ENCODE peak calls at places on chromosomes 13 and 19, in nine cellular contexts. One of them, this sample, is unnamed.

GRCh38 chr19:10390652-10391286 is 10.4 kb upstream of the TYK2 start:
- DNase-seq in stimulated activated CD4-positive, alpha-beta T cell treated with anti-CD3 and anti-CD28 coated beads, Interleukin-12 subunit alpha, Interleukin-12 subunit beta, amount 100 ng/mL, for 24 hours: no peak
- DNase-seq in psoas muscle: peak; percentile 57
- DNase-seq in pancreas: peak; percentile 70
- DNase-seq in activated B cell treated with CpG ODN at 0.5 μM for 24 hours: peak; percentile 48
- DNase-seq in T-cell: peak; percentile 56
- DNase-seq in choroid plexus epithelial cell: peak; percentile 84
- DNase-seq in activated CD4-positive, alpha-beta T cell treated with anti-CD3 and anti-CD28 coated beads for 4 hours: peak; percentile 76
- DNase-seq in G401: peak; percentile 71
- DNase-seq in this sample: peak; percentile 47

GRCh38 chr13:34886987-34887386 is 55.1 kb upstream of the NBEA start:
- DNase-seq in G401: no peak
- DNase-seq in psoas muscle: no peak
- DNase-seq in T-cell: no peak
- DNase-seq in stimulated activated CD4-positive, alpha-beta T cell treated with anti-CD3 and anti-CD28 coated beads, Interleukin-12 subunit alpha, Interleukin-12 subunit beta, amount 100 ng/mL, for 24 hours: no peak
- DNase-seq in activated CD4-positive, alpha-beta T cell treated with anti-CD3 and anti-CD28 coated beads for 4 hours: no peak
- DNase-seq in choroid plexus epithelial cell: no peak
- DNase-seq in pancreas: no peak
- DNase-seq in activated B cell treated with CpG ODN at 0.5 μM for 24 hours: no peak
- DNase-seq in this sample: no peak

GRCh38 chr19:30719991-30720329 is 347.8 kb downstream of the ZNF536 start:
- DNase-seq in choroid plexus epithelial cell: no peak
- DNase-seq in activated CD4-positive, alpha-beta T cell treated with anti-CD3 and anti-CD28 coated beads for 4 hours: no peak
- DNase-seq in psoas muscle: no peak
- DNase-seq in activated B cell treated with CpG ODN at 0.5 μM for 24 hours: no peak
- DNase-seq in G401: no peak
- DNase-seq in stimulated activated CD4-positive, alpha-beta T cell treated with anti-CD3 and anti-CD28 coated beads, Interleukin-12 subunit alpha, Interleukin-12 subunit beta, amount 100 ng/mL, for 24 hours: no peak
- DNase-seq in pancreas: no peak
- DNase-seq in T-cell: no peak
- DNase-seq in this sample: no peak

GRCh38 chr13:32299893-32300292 is 15.3 kb downstream of the ZAR1L start:
- DNase-seq in activated CD4-positive, alpha-beta T cell treated with anti-CD3 and anti-CD28 coated beads for 4 hours: no peak
- DNase-seq in G401: no peak
- DNase-seq in psoas muscle: no peak
- DNase-seq in activated B cell treated with CpG ODN at 0.5 μM for 24 hours: no peak
- DNase-seq in T-cell: no peak
- DNase-seq in choroid plexus epithelial cell: no peak
- DNase-seq in stimulated activated CD4-positive, alpha-beta T cell treated with anti-CD3 and anti-CD28 coated beads, Interleukin-12 subunit alpha, Interleukin-12 subunit beta, amount 100 ng/mL, for 24 hours: no peak
- DNase-seq in pancreas: no peak
- DNase-seq in this sample: no peak

GRCh38 chr13:54511356-54511755 is 1482.7 kb downstream of the OLFM4 start:
- DNase-seq in choroid plexus epithelial cell: no peak
- DNase-seq in activated CD4-positive, alpha-beta T cell treated with anti-CD3 and anti-CD28 coated beads for 4 hours: no peak
- DNase-seq in stimulated activated CD4-positive, alpha-beta T cell treated with anti-CD3 and anti-CD28 coated beads, Interleukin-12 subunit alpha, Interleukin-12 subunit beta, amount 100 ng/mL, for 24 hours: no peak
- DNase-seq in pancreas: no peak
- DNase-seq in T-cell: no peak
- DNase-seq in psoas muscle: no peak
- DNase-seq in activated B cell treated with CpG ODN at 0.5 μM for 24 hours: no peak
- DNase-seq in G401: no peak
- DNase-seq in this sample: no peak

GRCh38 chr13:75870397-75870801 is 234.3 kb downstream of the LMO7 start:
- DNase-seq in stimulated activated CD4-positive, alpha-beta T cell treated with anti-CD3 and anti-CD28 coated beads, Interleukin-12 subunit alpha, Interleukin-12 subunit beta, amount 100 ng/mL, for 24 hours: peak; percentile 2
- DNase-seq in activated CD4-positive, alpha-beta T cell treated with anti-CD3 and anti-CD28 coated beads for 4 hours: peak; percentile 3
- DNase-seq in activated B cell treated with CpG ODN at 0.5 μM for 24 hours: no peak
- DNase-seq in psoas muscle: no peak
- DNase-seq in G401: peak; percentile 34
- DNase-seq in T-cell: no peak
- DNase-seq in choroid plexus epithelial cell: peak; percentile 32
- DNase-seq in pancreas: no peak
- DNase-seq in this sample: no peak

GRCh38 chr19:2424686-2425621 is 2.4 kb downstream of the TIMM13 start:
- DNase-seq in psoas muscle: peak; percentile 70
- DNase-seq in choroid plexus epithelial cell: peak; percentile 83
- DNase-seq in activated CD4-positive, alpha-beta T cell treated with anti-CD3 and anti-CD28 coated beads for 4 hours: no peak
- DNase-seq in stimulated activated CD4-positive, alpha-beta T cell treated with anti-CD3 and anti-CD28 coated beads, Interleukin-12 subunit alpha, Interleukin-12 subunit beta, amount 100 ng/mL, for 24 hours: no peak
- DNase-seq in pancreas: peak; percentile 76
- DNase-seq in activated B cell treated with CpG ODN at 0.5 μM for 24 hours: no peak
- DNase-seq in T-cell: no peak
- DNase-seq in G401: no peak
- DNase-seq in this sample: no peak

GRCh38 chr13:54989418-54989817 is 1960.8 kb downstream of the OLFM4 start:
- DNase-seq in psoas muscle: no peak
- DNase-seq in stimulated activated CD4-positive, alpha-beta T cell treated with anti-CD3 and anti-CD28 coated beads, Interleukin-12 subunit alpha, Interleukin-12 subunit beta, amount 100 ng/mL, for 24 hours: no peak
- DNase-seq in activated CD4-positive, alpha-beta T cell treated with anti-CD3 and anti-CD28 coated beads for 4 hours: no peak
- DNase-seq in G401: no peak
- DNase-seq in T-cell: no peak
- DNase-seq in pancreas: no peak
- DNase-seq in choroid plexus epithelial cell: no peak
- DNase-seq in activated B cell treated with CpG ODN at 0.5 μM for 24 hours: no peak
- DNase-seq in this sample: no peak

GRCh38 chr19:45117167-45117594 is 24.2 kb downstream of the PPP1R37 start:
- DNase-seq in psoas muscle: no peak
- DNase-seq in activated B cell treated with CpG ODN at 0.5 μM for 24 hours: no peak
- DNase-seq in T-cell: peak; percentile 21
- DNase-seq in activated CD4-positive, alpha-beta T cell treated with anti-CD3 and anti-CD28 coated beads for 4 hours: peak; percentile 57
- DNase-seq in pancreas: no peak
- DNase-seq in G401: peak; percentile 47
- DNase-seq in choroid plexus epithelial cell: peak; percentile 26
- DNase-seq in stimulated activated CD4-positive, alpha-beta T cell treated with anti-CD3 and anti-CD28 coated beads, Interleukin-12 subunit alpha, Interleukin-12 subunit beta, amount 100 ng/mL, for 24 hours: peak; percentile 22
- DNase-seq in this sample: peak; percentile 31

GRCh38 chr13:76812206-76812882 is 73.9 kb downstream of the KCTD12 start:
- DNase-seq in activated B cell treated with CpG ODN at 0.5 μM for 24 hours: no peak
- DNase-seq in G401: peak; percentile 95
- DNase-seq in activated CD4-positive, alpha-beta T cell treated with anti-CD3 and anti-CD28 coated beads for 4 hours: no peak
- DNase-seq in psoas muscle: peak; percentile 52
- DNase-seq in choroid plexus epithelial cell: no peak
- DNase-seq in stimulated activated CD4-positive, alpha-beta T cell treated with anti-CD3 and anti-CD28 coated beads, Interleukin-12 subunit alpha, Interleukin-12 subunit beta, amount 100 ng/mL, for 24 hours: no peak
- DNase-seq in pancreas: no peak
- DNase-seq in T-cell: no peak
- DNase-seq in this sample: no peak

GRCh38 chr19:13961826-13962737 is 9.8 kb downstream of the DCAF15 start:
- DNase-seq in G401: no peak
- DNase-seq in activated B cell treated with CpG ODN at 0.5 μM for 24 hours: no peak
- DNase-seq in stimulated activated CD4-positive, alpha-beta T cell treated with anti-CD3 and anti-CD28 coated beads, Interleukin-12 subunit alpha, Interleukin-12 subunit beta, amount 100 ng/mL, for 24 hours: no peak
- DNase-seq in activated CD4-positive, alpha-beta T cell treated with anti-CD3 and anti-CD28 coated beads for 4 hours: no peak
- DNase-seq in choroid plexus epithelial cell: no peak
- DNase-seq in psoas muscle: no peak
- DNase-seq in T-cell: no peak
- DNase-seq in pancreas: no peak
- DNase-seq in this sample: no peak

GRCh38 chr13:44040754-44041100 is 161.0 kb downstream of the LACC1 start:
- DNase-seq in stimulated activated CD4-positive, alpha-beta T cell treated with anti-CD3 and anti-CD28 coated beads, Interleukin-12 subunit alpha, Interleukin-12 subunit beta, amount 100 ng/mL, for 24 hours: no peak
- DNase-seq in psoas muscle: no peak
- DNase-seq in T-cell: no peak
- DNase-seq in activated B cell treated with CpG ODN at 0.5 μM for 24 hours: no peak
- DNase-seq in G401: no peak
- DNase-seq in pancreas: no peak
- DNase-seq in choroid plexus epithelial cell: peak; percentile 70
- DNase-seq in activated CD4-positive, alpha-beta T cell treated with anti-CD3 and anti-CD28 coated beads for 4 hours: no peak
- DNase-seq in this sample: no peak

GRCh38 chr13:41554180-41554579 is 96.8 kb downstream of the RGCC start:
- DNase-seq in G401: no peak
- DNase-seq in activated B cell treated with CpG ODN at 0.5 μM for 24 hours: no peak
- DNase-seq in choroid plexus epithelial cell: no peak
- DNase-seq in pancreas: no peak
- DNase-seq in activated CD4-positive, alpha-beta T cell treated with anti-CD3 and anti-CD28 coated beads for 4 hours: no peak
- DNase-seq in T-cell: no peak
- DNase-seq in stimulated activated CD4-positive, alpha-beta T cell treated with anti-CD3 and anti-CD28 coated beads, Interleukin-12 subunit alpha, Interleukin-12 subunit beta, amount 100 ng/mL, for 24 hours: no peak
- DNase-seq in psoas muscle: no peak
- DNase-seq in this sample: no peak

This sample was measured in activated T-helper 1 cell treated with anti-CD3 and anti-CD28 coated beads, Interleukin-12 subunit alpha, Interleukin-12 subunit beta, Interleukin-2, Interleukin-4 antibody, amounts not matched to agents 30 ng/mL and 10 ng/mL and 1 ng/mL, durations not matched to agents 14 hours and 24 hours and 36 hours.